ENCODE peak calls at places on chromosomes 16 and 17, in four cellular contexts. One of them, this sample, is unnamed. For H3K9me1 and H3K27me3, the result is how much of the 10 kb centered on the place peaks cover.

GRCh38 chr17:2713881-2714280 is 2.3 kb upstream of the CLUH start:
- DNase-seq in IMR-90: no peak
- DNase-seq in K562: no peak
- DNase-seq in endothelial cell of umbilical vein: no peak
- DNase-seq in this sample: no peak

GRCh38 chr17:31274252-31274651 is 22.8 kb downstream of the OMG start:
- DNase-seq in IMR-90: peak
- DNase-seq in K562: no peak
- DNase-seq in endothelial cell of umbilical vein: peak
- DNase-seq in this sample: peak

GRCh38 chr16:69476920-69477418 is 52.5 kb downstream of the CYB5B start:
- DNase-seq in IMR-90: peak
- DNase-seq in K562: no peak
- DNase-seq in endothelial cell of umbilical vein: peak
- DNase-seq in this sample: peak

GRCh38 chr17:81890447-81891302 is 711 bp downstream of the ALYREF start:
- DNase-seq in IMR-90: no peak
- DNase-seq in K562: peak
- DNase-seq in endothelial cell of umbilical vein: peak
- DNase-seq in this sample: no peak

GRCh38 chr17:36463916-36464764 is 22.3 kb upstream of the ZNHIT3 start:
- DNase-seq in IMR-90: peak
- DNase-seq in K562: peak
- DNase-seq in endothelial cell of umbilical vein: peak
- DNase-seq in this sample: peak

GRCh38 chr16:13150181-13150885 is 248.9 kb downstream of the SHISA9 start:
- DNase-seq in IMR-90: no peak
- DNase-seq in K562: no peak
- DNase-seq in endothelial cell of umbilical vein: no peak
- DNase-seq in this sample: no peak

GRCh38 chr16:14112539-14112856 is 41.4 kb downstream of the MRTFB start:
- DNase-seq in IMR-90: no peak
- DNase-seq in K562: no peak
- DNase-seq in endothelial cell of umbilical vein: peak
- DNase-seq in this sample: no peak

GRCh38 chr16:70437582-70438324 is 1.1 kb downstream of the ST3GAL2 start:
- DNase-seq in IMR-90: peak
- DNase-seq in K562: peak
- DNase-seq in endothelial cell of umbilical vein: peak
- DNase-seq in this sample: no peak

GRCh38 chr17:16345565-16345964 is 7.7 kb downstream of the CENPV start:
- DNase-seq in IMR-90: no peak
- DNase-seq in K562: no peak
- DNase-seq in endothelial cell of umbilical vein: no peak
- DNase-seq in this sample: no peak

GRCh38 chr17:77842148-77842905 is 116.2 kb upstream of the TNRC6C start:
- DNase-seq in IMR-90: peak
- DNase-seq in K562: no peak
- DNase-seq in endothelial cell of umbilical vein: peak
- DNase-seq in this sample: no peak

GRCh38 chr16:15981382-15981781 is 32.0 kb downstream of the ABCC1 start:
- DNase-seq in IMR-90: no peak
- DNase-seq in K562: no peak
- DNase-seq in endothelial cell of umbilical vein: no peak
- DNase-seq in this sample: no peak

GRCh38 chr16:77782694-77783093 is 5.7 kb upstream of the VAT1L start:
- DNase-seq in IMR-90: peak
- DNase-seq in K562: peak
- DNase-seq in endothelial cell of umbilical vein: no peak
- DNase-seq in this sample: no peak

GRCh38 chr17:10750210-10750609 is 20.4 kb upstream of the TMEM220 start:
- DNase-seq in IMR-90: no peak
- DNase-seq in K562: no peak
- DNase-seq in endothelial cell of umbilical vein: no peak
- DNase-seq in this sample: no peak

GRCh38 chr16:56938664-56939513 is 6.9 kb downstream of the HERPUD1 start:
- DNase-seq in IMR-90: no peak
- DNase-seq in K562: no peak
- DNase-seq in endothelial cell of umbilical vein: no peak
- DNase-seq in this sample: no peak

GRCh38 chr17:80425835-80426426 is 11.0 kb downstream of the ENDOV start:
- DNase-seq in IMR-90: no peak
- DNase-seq in K562: no peak
- DNase-seq in endothelial cell of umbilical vein: no peak
- DNase-seq in this sample: no peak

GRCh38 chr16:71542377-71542776 is 16.2 kb downstream of the CHST4 start:
- DNase-seq in IMR-90: peak
- DNase-seq in K562: peak
- DNase-seq in endothelial cell of umbilical vein: peak
- DNase-seq in this sample: no peak

GRCh38 chr16:15682105-15682570 is 32.1 kb downstream of the NDE1 start:
- DNase-seq in IMR-90: peak
- DNase-seq in K562: peak
- DNase-seq in endothelial cell of umbilical vein: peak
- DNase-seq in this sample: peak

GRCh38 chr16:73615256-73615655 is 567.3 kb upstream of the ZFHX3 start:
- DNase-seq in IMR-90: no peak
- DNase-seq in K562: no peak
- DNase-seq in endothelial cell of umbilical vein: no peak
- DNase-seq in this sample: no peak

GRCh38 chr16:73036074-73036826 is 11.7 kb downstream of the ZFHX3 start:
- DNase-seq in IMR-90: no peak
- DNase-seq in K562: no peak
- DNase-seq in endothelial cell of umbilical vein: no peak
- DNase-seq in this sample: no peak

GRCh38 chr17:44269118-44269794 is 1.3 kb upstream of the SLC4A1 start:
- DNase-seq in IMR-90: no peak
- DNase-seq in K562: peak
- DNase-seq in endothelial cell of umbilical vein: no peak
- DNase-seq in this sample: no peak

GRCh38 chr16:14015948-14016347 is 55.2 kb upstream of the MRTFB start:
- DNase-seq in IMR-90: peak
- DNase-seq in K562: no peak
- DNase-seq in endothelial cell of umbilical vein: peak
- DNase-seq in this sample: no peak

GRCh38 chr16:67779256-67780014 is 26.9 kb downstream of the RANBP10 start:
- DNase-seq in IMR-90: no peak
- DNase-seq in K562: no peak
- DNase-seq in endothelial cell of umbilical vein: no peak
- DNase-seq in this sample: peak

GRCh38 chr17:63579633-63580032 is 21.1 kb upstream of the TACO1 start:
- DNase-seq in IMR-90: no peak
- DNase-seq in K562: no peak
- DNase-seq in endothelial cell of umbilical vein: peak
- DNase-seq in this sample: no peak

GRCh38 chr16:10608687-10609409 is 28.4 kb upstream of the EMP2 start:
- DNase-seq in IMR-90: no peak
- DNase-seq in K562: no peak
- DNase-seq in endothelial cell of umbilical vein: no peak
- DNase-seq in this sample: no peak

GRCh38 chr16:57701759-57702371 is 7.3 kb downstream of the DRC7 start:
- DNase-seq in IMR-90: no peak
- DNase-seq in K562: no peak
- DNase-seq in endothelial cell of umbilical vein: no peak
- DNase-seq in this sample: no peak

GRCh38 chr16:66273644-66274334 is 92.7 kb upstream of the CDH5 start:
- DNase-seq in IMR-90: peak
- DNase-seq in K562: no peak
- DNase-seq in endothelial cell of umbilical vein: no peak
- DNase-seq in this sample: no peak

GRCh38 chr16:61149709-61150108 is 886.5 kb downstream of the CDH8 start:
- DNase-seq in IMR-90: no peak
- DNase-seq in K562: no peak
- DNase-seq in endothelial cell of umbilical vein: no peak
- DNase-seq in this sample: no peak
- H3K9me1 ChIP-seq in IMR-90: under half
- H3K9me1 ChIP-seq in K562: under half
- H3K9me1 ChIP-seq in endothelial cell of umbilical vein: under half
- H3K9me1 ChIP-seq in this sample: under half

GRCh38 chr17:14304876-14305636 is 4.2 kb downstream of the HS3ST3B1 start:
- DNase-seq in IMR-90: no peak
- DNase-seq in K562: no peak
- DNase-seq in endothelial cell of umbilical vein: no peak
- DNase-seq in this sample: no peak
- H3K27me3 ChIP-seq in IMR-90: under half
- H3K27me3 ChIP-seq in K562: under half
- H3K27me3 ChIP-seq in endothelial cell of umbilical vein: half or more
- H3K27me3 ChIP-seq in this sample: under half

GRCh38 chr17:74410001-74410443 is 21.9 kb upstream of the GPRC5C start:
- DNase-seq in IMR-90: no peak
- DNase-seq in K562: no peak
- DNase-seq in endothelial cell of umbilical vein: no peak
- DNase-seq in this sample: no peak

GRCh38 chr17:74408262-74408661 is 23.6 kb upstream of the GPRC5C start:
- DNase-seq in IMR-90: no peak
- DNase-seq in K562: peak
- DNase-seq in endothelial cell of umbilical vein: no peak
- DNase-seq in this sample: no peak

GRCh38 chr17:74407384-74407783 is 24.5 kb upstream of the GPRC5C start:
- DNase-seq in IMR-90: no peak
- DNase-seq in K562: no peak
- DNase-seq in endothelial cell of umbilical vein: no peak
- DNase-seq in this sample: no peak

GRCh38 chr17:74412581-74412980 is 19.3 kb upstream of the GPRC5C start:
- DNase-seq in IMR-90: no peak
- DNase-seq in K562: no peak
- DNase-seq in endothelial cell of umbilical vein: no peak
- DNase-seq in this sample: no peak

DNA sequence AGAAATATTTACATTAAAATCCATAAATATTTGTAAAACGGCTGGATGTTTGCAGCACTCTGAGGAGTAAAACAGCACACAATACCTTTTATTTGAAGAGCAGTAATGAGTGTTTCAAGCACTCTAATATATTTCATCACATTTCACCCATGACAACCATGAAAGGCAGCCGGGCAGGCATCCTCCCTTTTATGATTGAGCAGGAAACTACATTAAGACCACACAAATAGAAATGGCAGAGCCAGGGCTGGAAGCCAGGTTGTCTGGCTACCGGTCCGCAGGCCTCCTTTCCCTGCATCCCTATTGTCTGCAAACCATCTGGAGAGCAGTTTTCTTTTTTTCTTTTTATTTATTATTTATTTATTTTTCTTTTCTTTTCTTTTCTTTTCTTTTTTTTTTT is 23.1 kb upstream of the GPRC5C start:
- DNase-seq in IMR-90: no peak
- DNase-seq in K562: no peak
- DNase-seq in endothelial cell of umbilical vein: no peak
- DNase-seq in this sample: no peak
- H3K9me1 ChIP-seq in IMR-90: under half
- H3K9me1 ChIP-seq in K562: under half
- H3K9me1 ChIP-seq in endothelial cell of umbilical vein: under half
- H3K9me1 ChIP-seq in this sample: under half

GRCh38 chr17:8125947-8126305 is 2.0 kb upstream of the HES7 start:
- DNase-seq in IMR-90: no peak
- DNase-seq in K562: peak
- DNase-seq in endothelial cell of umbilical vein: no peak
- DNase-seq in this sample: no peak
- H3K27me3 ChIP-seq in IMR-90: under half
- H3K27me3 ChIP-seq in K562: under half
- H3K27me3 ChIP-seq in endothelial cell of umbilical vein: under half
- H3K27me3 ChIP-seq in this sample: under half

DNA sequence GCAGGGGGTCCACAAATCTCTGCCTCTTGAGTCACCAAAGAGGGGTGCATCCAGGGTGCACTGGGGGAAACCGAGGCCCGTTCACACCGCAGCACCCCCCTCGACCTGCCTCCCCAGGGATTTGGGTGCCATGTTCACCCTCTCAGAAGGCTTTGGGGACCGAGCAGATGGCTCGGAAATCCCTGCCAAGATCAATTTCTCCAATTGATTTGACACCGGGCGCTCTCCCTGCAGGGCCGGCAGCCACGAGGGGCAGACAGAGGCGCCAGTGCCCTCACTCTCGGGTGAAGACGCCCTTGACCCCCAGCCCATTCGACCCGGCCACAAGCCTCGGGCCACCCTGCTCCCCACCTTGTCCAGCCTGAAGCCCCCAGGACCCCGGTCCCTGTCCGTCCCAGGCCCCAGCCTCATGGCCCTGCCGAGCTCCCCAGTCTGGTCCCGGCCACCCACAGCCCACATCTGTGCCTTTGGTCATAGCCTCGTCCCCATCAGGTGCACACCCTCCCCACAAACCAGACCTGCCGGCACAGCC is 9.3 kb downstream of the SSTR5 start:
- DNase-seq in IMR-90: no peak
- DNase-seq in K562: no peak
- DNase-seq in endothelial cell of umbilical vein: no peak
- DNase-seq in this sample: no peak
- H3K9me1 ChIP-seq in IMR-90: under half
- H3K9me1 ChIP-seq in K562: under half
- H3K9me1 ChIP-seq in endothelial cell of umbilical vein: under half
- H3K9me1 ChIP-seq in this sample: under half

GRCh38 chr16:49494386-49495150 is 121.0 kb downstream of the C16orf78 start:
- DNase-seq in IMR-90: no peak
- DNase-seq in K562: no peak
- DNase-seq in endothelial cell of umbilical vein: no peak
- DNase-seq in this sample: no peak
- H3K27me3 ChIP-seq in IMR-90: under half
- H3K27me3 ChIP-seq in K562: under half
- H3K27me3 ChIP-seq in endothelial cell of umbilical vein: under half
- H3K27me3 ChIP-seq in this sample: under half

GRCh38 chr16:52379551-52379950 is 167.4 kb downstream of the TOX3 start:
- DNase-seq in IMR-90: no peak
- DNase-seq in K562: no peak
- DNase-seq in endothelial cell of umbilical vein: no peak
- DNase-seq in this sample: no peak

GRCh38 chr16:52383071-52383470 is 163.9 kb downstream of the TOX3 start:
- DNase-seq in IMR-90: no peak
- DNase-seq in K562: no peak
- DNase-seq in endothelial cell of umbilical vein: no peak
- DNase-seq in this sample: no peak

GRCh38 chr16:52384378-52384777 is 162.6 kb downstream of the TOX3 start:
- DNase-seq in IMR-90: no peak
- DNase-seq in K562: no peak
- DNase-seq in endothelial cell of umbilical vein: no peak
- DNase-seq in this sample: no peak

GRCh38 chr16:52386694-52387093 is 160.2 kb downstream of the TOX3 start:
- DNase-seq in IMR-90: no peak
- DNase-seq in K562: no peak
- DNase-seq in endothelial cell of umbilical vein: no peak
- DNase-seq in this sample: no peak

GRCh38 chr16:52383640-52384292 is 163.2 kb downstream of the TOX3 start:
- DNase-seq in IMR-90: no peak
- DNase-seq in K562: no peak
- DNase-seq in endothelial cell of umbilical vein: no peak
- DNase-seq in this sample: no peak
- H3K9me1 ChIP-seq in IMR-90: under half
- H3K9me1 ChIP-seq in K562: under half
- H3K9me1 ChIP-seq in endothelial cell of umbilical vein: under half
- H3K9me1 ChIP-seq in this sample: under half

GRCh38 chr17:57713140-57713539 is 32.0 kb downstream of the CCDC182 start:
- DNase-seq in IMR-90: no peak
- DNase-seq in K562: no peak
- DNase-seq in endothelial cell of umbilical vein: no peak
- DNase-seq in this sample: no peak
- H3K27me3 ChIP-seq in IMR-90: under half
- H3K27me3 ChIP-seq in K562: under half
- H3K27me3 ChIP-seq in endothelial cell of umbilical vein: under half
- H3K27me3 ChIP-seq in this sample: under half